ENCODE peak calls at places on chromosomes 11 and 22, in four cellular contexts. D, M, X and C are unnamed samples.

GRCh38 chr11:2534131-2534956 is 89.5 kb downstream of the KCNQ1 start:
- DNase-seq in M (no peak), X (no peak), D (peak), C (no peak)

GRCh38 chr11:64694821-64695365 is 28.1 kb downstream of the NRXN2 start:
- DNase-seq in M (no peak), X (no peak), D (no peak), C (peak)

GRCh38 chr22:32776800-32777199 is 24.7 kb upstream of the TIMP3 start:
- DNase-seq in X (no peak), M (no peak), D (no peak), C (no peak)

GRCh38 chr11:22461626-22462025 is 123.4 kb downstream of the SLC17A6 start:
- DNase-seq in D (no peak), M (no peak), X (no peak), C (no peak)

GRCh38 chr22:32267011-32267410 is 11.9 kb upstream of the SLC5A4 start:
- DNase-seq in D (no peak), X (no peak), M (no peak), C (no peak)

GRCh38 chr22:49042877-49043859 is 784.5 kb downstream of the BRD1 start:
- DNase-seq in M (no peak), D (peak), X (no peak), C (no peak)

GRCh38 chr22:44289429-44290171 is 23.2 kb downstream of the SHISAL1 start:
- DNase-seq in X (no peak), D (no peak), M (peak), C (no peak)

GRCh38 chr11:96012086-96012824 is 88.3 kb upstream of the MTMR2 start:
- DNase-seq in M (peak), X (no peak), D (peak), C (peak)

GRCh38 chr11:1546536-1547466 is 25.3 kb downstream of the DUSP8 start:
- DNase-seq in X (peak), D (no peak), M (peak), C (no peak)

GRCh38 chr11:67492801-67493547 is 10.1 kb downstream of the AIP start:
- DNase-seq in M (no peak), X (no peak), D (no peak), C (no peak)

GRCh38 chr11:69375316-69376154 is 81.6 kb downstream of the MYEOV start:
- DNase-seq in M (no peak), X (no peak), D (no peak), C (no peak)

GRCh38 chr11:132632641-132633124 is 899.6 kb downstream of the OPCML start:
- DNase-seq in M (no peak), X (no peak), D (no peak), C (no peak)

GRCh38 chr11:107856981-107857517 is 1.5 kb downstream of the SLC35F2 start:
- DNase-seq in D (no peak), M (no peak), X (no peak), C (no peak)

GRCh38 chr22:17192186-17192585 is 27.0 kb downstream of the ADA2 start:
- DNase-seq in D (no peak), X (no peak), M (no peak), C (no peak)

GRCh38 chr11:46845740-46846509 is at the start of gene CKAP5:
- DNase-seq in X (peak), D (peak), M (peak), C (peak)

GRCh38 chr22:26718488-26718887 is 61.1 kb downstream of the MIAT start:
- DNase-seq in M (no peak), X (no peak), D (no peak), C (no peak)

GRCh38 chr11:13317293-13318080 is 39.9 kb downstream of the BMAL1 start:
- DNase-seq in X (no peak), M (no peak), D (no peak), C (no peak)
- H3K27ac ChIP-seq in X (no peak), M (no peak), D (no peak), C (no peak)

DNA sequence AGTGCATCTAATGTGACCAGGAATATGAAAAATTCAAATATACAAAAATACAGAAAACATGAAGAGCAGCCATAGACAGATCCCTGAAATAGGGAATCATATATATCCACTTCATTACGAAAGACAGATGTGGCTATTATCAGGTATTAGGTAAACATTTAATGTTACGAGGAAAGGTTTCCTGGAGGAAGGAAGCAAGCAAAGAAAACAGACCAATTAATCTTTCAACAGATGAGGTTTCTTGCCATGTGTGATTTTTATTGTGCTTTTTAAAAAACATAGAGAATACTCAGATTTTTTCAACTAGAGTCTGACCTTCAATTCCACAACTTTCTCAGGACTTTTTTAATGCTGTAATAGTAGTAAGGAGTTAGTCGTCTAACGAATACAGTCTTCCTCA is 24.3 kb upstream of the GAB2 start:
- DNase-seq in D (no peak), X (no peak), M (no peak), C (no peak)
- H3K27ac ChIP-seq in D (no peak), X (no peak), M (no peak), C (no peak)

GRCh38 chr11:86673872-86674750 is 1.7 kb upstream of the ME3 start:
- DNase-seq in M (no peak), D (no peak), X (no peak), C (no peak)
- H3K27ac ChIP-seq in M (peak), D (no peak), X (no peak), C (no peak)

GRCh38 chr11:119185916-119186634 is 800 bp downstream of the NHERF4 start:
- DNase-seq in X (no peak), M (no peak), D (no peak), C (no peak)
- H3K27ac ChIP-seq in X (no peak), M (no peak), D (no peak), C (no peak)

GRCh38 chr11:124644426-124645280 is 22.0 kb downstream of the TBRG1 start:
- DNase-seq in M (peak), D (peak), X (peak), C (no peak)

GRCh38 chr11:124643605-124644425 is 21.2 kb downstream of the TBRG1 start:
- DNase-seq in X (no peak), M (no peak), D (no peak), C (no peak)

GRCh38 chr11:124643042-124643604 is 20.5 kb downstream of the TBRG1 start:
- DNase-seq in M (no peak), X (no peak), D (no peak), C (no peak)

GRCh38 chr11:124646148-124646547 is 23.5 kb downstream of the TBRG1 start:
- DNase-seq in X (no peak), D (no peak), M (no peak), C (no peak)

DNA sequence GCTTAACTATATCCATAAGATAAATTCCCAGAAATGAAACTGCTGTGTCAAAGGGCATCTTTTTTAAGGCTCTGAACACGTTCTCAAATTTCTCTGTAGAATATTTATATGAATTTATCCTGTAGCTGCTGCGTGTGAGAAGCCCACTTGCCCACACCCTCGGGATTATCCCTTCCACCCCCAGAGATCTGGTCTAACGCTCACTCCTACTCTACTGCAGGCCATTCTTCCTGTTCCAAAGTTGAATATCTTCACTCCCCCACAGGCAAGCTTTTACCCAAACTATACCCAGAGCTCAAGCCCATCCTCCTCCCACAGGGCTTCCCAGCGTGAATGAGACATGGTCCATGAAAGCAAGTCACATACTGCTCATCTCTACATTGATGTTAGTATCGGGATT is 24.9 kb downstream of the SIAE start:
- DNase-seq in D (no peak), M (no peak), X (no peak), C (no peak)
- H3K27ac ChIP-seq in D (no peak), M (no peak), X (no peak), C (no peak)

GRCh38 chr11:44510372-44510771 is 55.1 kb upstream of the CD82 start:
- DNase-seq in X (no peak), D (no peak), M (no peak), C (no peak)

GRCh38 chr11:44507896-44508440 is 57.5 kb upstream of the CD82 start:
- DNase-seq in D (no peak), X (no peak), M (no peak), C (no peak)

GRCh38 chr11:44507491-44507890 is 58.0 kb upstream of the CD82 start:
- DNase-seq in X (no peak), M (no peak), D (no peak), C (no peak)

GRCh38 chr11:44506375-44507016 is 59.0 kb upstream of the CD82 start:
- DNase-seq in X (no peak), M (no peak), D (no peak), C (no peak)

GRCh38 chr11:44509291-44509690 is 56.2 kb upstream of the CD82 start:
- DNase-seq in M (peak), X (no peak), D (no peak), C (no peak)
- H3K27ac ChIP-seq in M (peak), X (no peak), D (no peak), C (no peak)